ENCODE peak calls at places on chromosome 16, in ten cellular contexts. L is thyroid gland, W is stomach, V is left lung, E is GM23338, J is RWPE2, H is breast epithelium, D is tibial artery, I is uterus, Q is upper lobe of right lung. X is an unnamed sample.

GRCh38 chr16:85413713-85414663 is 199.1 kb upstream of the GSE1 start:
- DNase-seq in V (peak; percentile 20), J (peak; percentile 34), L (no peak), E (no peak), Q (no peak), I (no peak), W (no peak), D (no peak), H (no peak), X (no peak)

GRCh38 chr16:88451586-88452484 is 1.2 kb upstream of the ZFPM1 start:
- DNase-seq in V (no peak), E (no peak), W (no peak), I (no peak), Q (no peak), D (no peak), L (peak; percentile 87), H (no peak), J (no peak), X (no peak)

GRCh38 chr16:70692481-70693203 is 6.8 kb upstream of the MTSS2 start:
- DNase-seq in E (no peak), J (no peak), L (no peak), I (no peak), Q (no peak), V (peak; percentile 67), W (no peak), D (peak; percentile 71), H (no peak), X (no peak)

GRCh38 chr16:72300892-72301291 is 128.9 kb upstream of the PMFBP1 start:
- DNase-seq in L (no peak), E (no peak), V (no peak), W (no peak), I (no peak), D (no peak), J (no peak), H (no peak), Q (no peak), X (no peak)

GRCh38 chr16:2769100-2769529 is 8.0 kb downstream of the ELOB start:
- DNase-seq in H (no peak), W (no peak), V (no peak), E (no peak), D (no peak), I (no peak), L (no peak), J (no peak), Q (peak; percentile 63), X (no peak)

GRCh38 chr16:50306287-50306686 is 39.9 kb downstream of the ADCY7 start:
- DNase-seq in E (no peak), V (peak; percentile 58), I (peak; percentile 8), J (no peak), Q (no peak), D (no peak), H (no peak), W (peak; percentile 17), L (peak; percentile 0), X (no peak)

GRCh38 chr16:89688395-89688794 is 1.9 kb downstream of the CDK10 start:
- DNase-seq in L (no peak), D (no peak), Q (no peak), I (no peak), W (no peak), H (no peak), J (no peak), V (no peak), E (no peak), X (no peak)

GRCh38 chr16:89489040-89489721 is 1.2 kb downstream of the ANKRD11 start:
- DNase-seq in E (peak; percentile 94), H (peak; percentile 78), L (peak; percentile 81), I (peak; percentile 83), D (peak; percentile 96), V (peak; percentile 94), J (peak; percentile 79), W (peak; percentile 86), Q (peak; percentile 91), X (peak; percentile 93)

GRCh38 chr16:4386452-4386813 is 14.8 kb downstream of the VASN start:
- DNase-seq in I (no peak), J (no peak), E (no peak), Q (no peak), W (no peak), L (no peak), H (no peak), V (no peak), D (no peak), X (no peak)

GRCh38 chr16:71927383-71927782 is 32.1 kb downstream of the IST1 start:
- DNase-seq in I (peak; percentile 52), H (peak; percentile 70), D (peak; percentile 29), E (no peak), Q (no peak), W (peak; percentile 44), V (no peak), L (peak; percentile 76), J (peak; percentile 76), X (no peak)

GRCh38 chr16:50609049-50609832 is 61.0 kb downstream of the NKD1 start:
- DNase-seq in J (no peak), I (no peak), Q (no peak), E (no peak), V (no peak), W (no peak), D (no peak), H (no peak), L (no peak), X (no peak)

GRCh38 chr16:70252355-70252988 is 732 bp upstream of the EXOSC6 start:
- DNase-seq in I (no peak), W (no peak), J (no peak), E (peak; percentile 79), L (no peak), D (no peak), V (no peak), H (no peak), Q (no peak), X (no peak)

GRCh38 chr16:12972246-12972645 is 70.8 kb downstream of the SHISA9 start:
- DNase-seq in I (no peak), V (no peak), Q (no peak), L (no peak), E (no peak), H (no peak), W (no peak), J (no peak), D (no peak), X (no peak)

GRCh38 chr16:15425861-15426260 is 8.5 kb upstream of the BMERB1 start:
- DNase-seq in W (no peak), Q (no peak), H (no peak), V (no peak), D (no peak), E (no peak), L (no peak), I (no peak), J (no peak), X (no peak)

GRCh38 chr16:75483222-75483621 is 12.0 kb downstream of the CHST6 start:
- DNase-seq in V (peak; percentile 28), E (no peak), H (no peak), D (no peak), Q (peak; percentile 44), W (no peak), J (no peak), I (no peak), L (no peak), X (no peak)

GRCh38 chr16:78462261-78463208 is 363.1 kb downstream of the WWOX start:
- DNase-seq in E (no peak), I (no peak), Q (no peak), H (no peak), J (no peak), D (no peak), W (no peak), V (no peak), L (peak; percentile 30), X (no peak)
- H3K4me3 ChIP-seq in E (no peak overlapping the region), I (no peak overlapping the region), Q (no peak overlapping the region), H (no peak overlapping the region), J (no peak overlapping the region), D (peak overlapping the region; percentile 23), W (peak overlapping the region; percentile 17), V (no peak overlapping the region), L (no peak overlapping the region), X (no peak overlapping the region)

GRCh38 chr16:57795431-57795878 is 6.8 kb downstream of the KIFC3 start:
- DNase-seq in I (no peak), J (no peak), W (peak; percentile 73), Q (no peak), H (no peak), E (peak; percentile 86), D (no peak), L (peak; percentile 68), V (peak; percentile 69), X (no peak)
- H3K27ac ChIP-seq in I (no peak overlapping the region), J (peak overlapping the region; percentile 87), W (no peak overlapping the region), Q (no peak overlapping the region), H (peak overlapping the region; percentile 28), E (peak overlapping the region; percentile 45), D (no peak overlapping the region), L (peak overlapping the region; percentile 98), V (no peak overlapping the region), X (no peak overlapping the region)

GRCh38 chr16:68401871-68402747 is 46.2 kb downstream of the SMPD3 start:
- DNase-seq in J (no peak), W (no peak), Q (no peak), E (no peak), V (no peak), D (no peak), L (no peak), I (no peak), H (no peak), X (no peak)
- H3K4me3 ChIP-seq in J (no peak overlapping the region), W (no peak overlapping the region), Q (no peak overlapping the region), E (no peak overlapping the region), V (no peak overlapping the region), D (no peak overlapping the region), L (no peak overlapping the region), I (no peak overlapping the region), H (no peak overlapping the region), X (no peak overlapping the region)

GRCh38 chr16:67719778-67720144 is 645 bp upstream of the GFOD2 start:
- DNase-seq in I (no peak), D (peak; percentile 47), V (no peak), L (peak; percentile 19), H (no peak), J (no peak), E (peak; percentile 45), W (no peak), Q (peak; percentile 52), X (no peak)

GRCh38 chr16:67719048-67719777 is at the start of gene GFOD2:
- DNase-seq in E (peak; percentile 98), D (peak; percentile 95), W (peak; percentile 97), J (peak; percentile 92), L (peak; percentile 94), Q (peak; percentile 98), V (peak; percentile 99), I (peak; percentile 98), H (peak; percentile 97), X (peak; percentile 94)

GRCh38 chr16:67723151-67723915 is 4.2 kb upstream of the GFOD2 start:
- DNase-seq in Q (peak; percentile 46), E (no peak), J (peak; percentile 79), D (no peak), V (no peak), I (no peak), W (no peak), H (no peak), L (no peak), X (no peak)

GRCh38 chr16:67718668-67719047 is 458 bp downstream of the GFOD2 start:
- DNase-seq in J (no peak), W (no peak), L (no peak), H (no peak), E (peak; percentile 57), V (no peak), I (no peak), Q (no peak), D (no peak), X (peak; percentile 15)

DNA sequence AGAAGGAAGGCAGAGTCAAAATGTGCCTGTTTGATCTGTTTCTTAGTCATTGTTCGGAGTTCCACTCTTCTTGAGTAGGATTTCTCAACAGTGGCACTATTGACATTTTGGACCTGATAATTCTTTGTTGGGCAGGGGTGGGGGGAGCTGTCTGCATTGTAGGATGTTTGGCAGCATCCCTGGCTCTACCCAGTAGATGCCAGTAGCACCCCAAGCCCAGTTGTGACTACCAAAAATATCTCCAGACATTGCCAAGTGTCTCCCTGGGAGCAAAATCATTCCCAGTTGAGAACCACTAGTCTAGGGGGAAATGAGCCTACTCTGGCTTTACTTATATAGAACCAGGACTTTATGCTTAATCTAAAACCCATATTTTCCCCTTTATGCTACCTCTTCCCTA is 1.1 kb upstream of the GFOD2 start:
- DNase-seq in E (no peak), I (no peak), L (no peak), H (no peak), V (no peak), D (no peak), J (no peak), W (no peak), Q (no peak), X (no peak)
- H3K27ac ChIP-seq in E (no peak overlapping the region), I (peak overlapping the region; percentile 95), L (no peak overlapping the region), H (peak overlapping the region; percentile 83), V (peak overlapping the region; percentile 89), D (peak overlapping the region; percentile 87), J (peak overlapping the region; percentile 43), W (no peak overlapping the region), Q (peak overlapping the region; percentile 89), X (peak overlapping the region; percentile 88)

X was measured in naive thymus-derived CD4-positive, alpha-beta T cell.